ENCODE peak calls at places on chromosomes 13 and 19, in six cellular contexts. L, T, I, O, Y and Z are unnamed samples.

GRCh38 chr19:1361601-1362384 is 21.9 kb upstream of the NDUFS7 start:
- DNase-seq in L (peak), T (no peak), I (no peak), O (no peak), Y (peak), Z (peak)

GRCh38 chr19:13838943-13839192 is 38.1 kb upstream of the NANOS3 start:
- DNase-seq in L (no peak), T (no peak), I (peak), O (no peak), Y (no peak), Z (no peak)

GRCh38 chr13:25192936-25193335 is 20.8 kb upstream of the AMER2 start:
- DNase-seq in L (no peak), T (no peak), I (no peak), O (no peak), Y (no peak), Z (no peak)

GRCh38 chr13:69324109-69324886 is 783.3 kb upstream of the ATXN8OS start:
- DNase-seq in L (peak), T (peak), I (no peak), O (no peak), Y (no peak), Z (peak)

GRCh38 chr13:71046360-71047079 is 820.5 kb downstream of the DACH1 start:
- DNase-seq in L (no peak), T (no peak), I (no peak), O (no peak), Y (no peak), Z (no peak)

GRCh38 chr19:29006057-29006735 is 206.8 kb downstream of the UQCRFS1 start:
- DNase-seq in L (no peak), T (no peak), I (no peak), O (no peak), Y (peak), Z (no peak)

GRCh38 chr19:38148337-38148736 is 75.7 kb downstream of the DPF1 start:
- DNase-seq in L (no peak), T (no peak), I (no peak), O (no peak), Y (no peak), Z (peak)

GRCh38 chr13:71922191-71922590 is 55.2 kb upstream of the DACH1 start:
- DNase-seq in L (no peak), T (no peak), I (no peak), O (no peak), Y (no peak), Z (no peak)

GRCh38 chr13:25468330-25469178 is 96.8 kb downstream of the ATP8A2 start:
- DNase-seq in L (peak), T (peak), I (peak), O (peak), Y (no peak), Z (peak)

GRCh38 chr19:6383188-6383587 is 7.5 kb upstream of the PSPN start:
- DNase-seq in L (no peak), T (no peak), I (no peak), O (no peak), Y (no peak), Z (no peak)

GRCh38 chr19:50392759-50393158 is 8.6 kb downstream of the POLD1 start:
- DNase-seq in L (no peak), T (no peak), I (no peak), O (no peak), Y (no peak), Z (no peak)

GRCh38 chr19:44718441-44719261 is 19.7 kb downstream of the CEACAM16 start:
- DNase-seq in L (peak), T (peak), I (peak), O (no peak), Y (no peak), Z (no peak)

GRCh38 chr13:104008075-104008474 is 941.9 kb upstream of the SLC10A2 start:
- DNase-seq in L (no peak), T (no peak), I (no peak), O (no peak), Y (no peak), Z (no peak)

GRCh38 chr13:112658807-112659206 is 31.0 kb upstream of the ATP11A start:
- DNase-seq in L (no peak), T (no peak), I (peak), O (no peak), Y (no peak), Z (peak)

GRCh38 chr19:50005428-50005827 is 19.7 kb downstream of the VRK3 start:
- DNase-seq in L (no peak), T (no peak), I (no peak), O (no peak), Y (no peak), Z (no peak)

GRCh38 chr19:19385131-19385899 is 20.2 kb upstream of the GATAD2A start:
- DNase-seq in L (peak), T (peak), I (peak), O (peak), Y (peak), Z (peak)

GRCh38 chr19:19387108-19387507 is 18.4 kb upstream of the GATAD2A start:
- DNase-seq in L (no peak), T (no peak), I (no peak), O (no peak), Y (no peak), Z (no peak)

GRCh38 chr19:19386373-19386869 is 19.1 kb upstream of the GATAD2A start:
- DNase-seq in L (no peak), T (no peak), I (no peak), O (no peak), Y (peak), Z (no peak)

GRCh38 chr19:19385900-19386339 is 19.6 kb upstream of the GATAD2A start:
- DNase-seq in L (no peak), T (no peak), I (no peak), O (no peak), Y (no peak), Z (no peak)

DNA sequence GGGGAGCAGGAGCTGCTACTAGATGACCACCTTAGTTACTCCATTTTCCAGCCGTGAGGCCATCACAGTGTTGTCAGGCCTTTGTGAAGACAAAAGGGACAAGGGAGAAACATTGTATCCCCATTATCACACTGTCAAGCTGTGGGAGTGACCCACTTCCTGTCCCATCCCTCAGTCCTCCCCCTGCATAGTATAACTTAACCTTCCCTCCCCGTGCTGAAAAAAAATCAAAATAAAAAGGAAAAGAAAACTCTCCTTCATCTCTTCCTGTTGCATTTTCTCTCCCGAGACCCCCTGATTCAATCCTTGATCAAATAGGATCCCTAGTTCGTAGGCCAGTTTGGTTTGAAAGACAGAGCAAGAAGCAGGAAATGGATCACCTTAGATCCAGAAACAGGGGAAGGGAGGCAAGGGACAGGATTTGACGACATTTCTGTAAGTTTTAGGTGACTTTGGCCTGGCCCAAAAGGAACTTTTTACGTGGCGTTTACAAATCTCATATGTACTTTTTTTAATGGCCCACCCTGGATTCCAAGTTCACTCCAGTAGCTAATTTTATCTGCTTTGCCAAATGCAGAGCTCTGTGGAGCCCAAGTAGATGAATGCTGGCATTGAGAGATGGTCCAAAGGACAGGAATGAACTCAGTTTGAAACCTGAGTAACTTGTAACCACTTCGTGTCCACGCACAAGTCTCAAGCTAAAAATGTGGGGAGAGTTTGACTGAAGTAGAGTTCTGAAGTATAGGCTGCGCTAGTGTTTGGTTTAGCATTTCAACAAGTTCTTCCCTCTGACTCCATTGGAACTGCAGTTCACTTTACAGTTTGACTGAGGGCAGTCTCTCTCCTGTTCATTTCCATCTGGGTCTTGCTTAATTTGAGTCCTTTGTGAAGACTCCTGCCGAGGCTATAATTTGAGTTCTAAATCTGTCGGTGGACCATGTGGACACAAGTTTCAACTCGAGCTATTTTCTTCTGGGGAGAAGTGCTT is 16.6 kb upstream of the GATAD2A start:
- DNase-seq in L (no peak), T (no peak), I (no peak), O (no peak), Y (no peak), Z (peak)
- H3K4me3 ChIP-seq in L (no peak), T (no peak), I (peak), O (no peak), Y (no peak), Z (peak)

DNA sequence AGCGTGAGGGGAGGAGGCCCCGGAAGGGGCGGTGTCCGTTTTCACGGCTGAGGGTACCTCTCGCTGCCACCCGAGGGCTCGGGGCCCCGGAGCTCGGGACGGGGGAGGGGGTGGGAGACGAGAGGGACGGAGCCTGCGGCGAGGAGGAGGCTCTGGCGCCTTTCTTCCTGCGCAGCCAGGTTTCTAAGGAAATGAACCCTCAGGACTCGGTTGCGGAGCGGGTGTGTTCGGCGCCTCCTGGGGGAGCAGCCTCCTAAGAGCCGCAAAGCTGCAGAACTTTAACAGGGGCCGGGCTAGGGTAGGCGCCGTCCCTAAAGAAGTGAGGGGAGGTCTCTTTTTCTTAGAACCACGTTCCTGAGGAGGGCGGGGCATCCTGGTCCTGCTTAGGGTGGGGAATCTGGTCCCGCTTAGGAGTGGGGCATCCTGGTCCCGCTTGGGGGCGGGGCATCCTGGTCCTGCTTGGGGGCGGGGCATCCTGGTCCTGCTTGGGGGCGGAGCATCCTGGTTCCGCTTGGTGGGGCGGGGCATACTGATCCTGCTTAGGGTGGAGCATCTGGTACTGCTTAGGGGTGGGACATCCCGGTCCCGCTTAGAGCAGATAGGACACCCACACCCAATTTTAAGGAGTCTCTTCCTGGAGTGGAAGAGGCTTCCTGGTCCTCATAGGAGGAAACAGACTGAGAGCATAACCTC is 6.2 kb downstream of the SYT5 start:
- DNase-seq in L (peak), T (peak), I (peak), O (peak), Y (peak), Z (peak)
- H3K4me3 ChIP-seq in L (peak), T (peak), I (peak), O (peak), Y (peak), Z (peak)

DNA sequence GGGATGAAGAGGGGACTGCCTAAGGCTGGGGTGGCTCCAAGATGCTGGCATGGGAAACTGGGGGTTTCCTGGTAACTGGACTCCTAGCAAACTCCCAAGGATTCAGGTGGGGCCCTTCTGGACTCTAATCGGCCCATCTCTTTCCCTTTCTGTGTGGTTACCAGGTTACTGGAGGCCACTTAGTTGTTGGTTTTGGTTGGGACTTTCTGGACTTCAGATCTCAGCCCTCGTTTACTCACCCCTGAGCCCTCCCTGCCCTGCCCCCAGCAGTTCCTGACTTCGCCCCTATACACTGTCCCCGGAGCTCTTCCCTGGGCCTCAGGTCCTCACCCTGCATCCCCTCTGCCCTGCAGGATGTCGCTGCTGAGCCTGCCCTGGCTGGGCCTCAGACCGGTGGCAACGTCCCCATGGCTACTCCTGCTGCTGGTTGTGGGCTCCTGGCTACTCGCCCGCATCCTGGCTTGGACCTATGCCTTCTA is 328 bp downstream of the CYP4F12 start:
- DNase-seq in L (no peak), T (no peak), I (no peak), O (peak), Y (no peak), Z (no peak)
- H3K4me3 ChIP-seq in L (no peak), T (no peak), I (no peak), O (no peak), Y (no peak), Z (peak)

GRCh38 chr13:31276386-31276785 is 76.6 kb downstream of the B3GLCT start:
- DNase-seq in L (no peak), T (no peak), I (no peak), O (no peak), Y (no peak), Z (no peak)
- H3K4me3 ChIP-seq in L (no peak), T (no peak), I (no peak), O (no peak), Y (no peak), Z (no peak)

DNA sequence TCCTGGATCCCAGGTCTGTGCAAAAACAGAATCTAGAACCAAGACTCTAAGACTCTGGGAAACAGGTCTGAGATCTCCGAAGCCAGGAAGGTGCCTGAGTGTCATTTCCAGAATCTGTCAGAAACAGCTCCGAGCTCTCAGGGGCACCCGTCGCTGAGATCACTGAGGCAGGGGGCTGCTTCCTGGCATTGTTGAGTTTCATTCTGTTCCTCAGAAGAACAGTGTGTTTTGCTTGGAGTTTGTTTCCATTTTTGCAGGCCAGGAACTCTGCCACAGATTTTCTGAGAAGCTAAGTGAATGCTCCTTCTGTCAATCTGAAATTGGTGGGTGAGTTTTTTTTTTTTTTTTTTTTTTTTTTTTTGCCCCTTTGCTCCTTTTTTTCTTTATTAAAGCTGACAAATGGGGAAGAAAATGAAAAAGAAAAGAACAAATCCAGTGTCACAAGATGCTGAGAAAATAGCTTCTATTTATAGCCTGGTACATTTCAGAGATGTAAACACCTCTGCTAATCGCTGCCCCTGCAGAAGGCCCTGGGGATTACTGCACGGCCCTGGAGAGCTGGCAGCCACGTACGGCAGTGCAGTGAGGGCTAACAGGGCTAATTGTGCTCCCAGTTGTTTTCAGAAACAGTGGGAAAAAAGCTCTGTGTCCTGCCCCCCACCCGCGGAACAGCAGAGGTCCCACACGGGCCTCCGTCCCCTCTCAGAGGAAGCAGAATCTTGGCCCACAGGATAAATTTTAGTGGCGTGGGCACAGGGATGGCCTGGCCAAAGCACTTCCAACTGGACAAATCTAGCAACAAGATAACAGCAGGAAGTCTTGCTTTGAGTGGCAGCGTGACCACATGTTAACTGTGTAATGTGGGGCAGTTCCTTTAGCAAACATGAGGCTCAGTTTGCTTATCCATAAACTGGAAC is 237.6 kb upstream of the IRS2 start:
- DNase-seq in L (peak), T (no peak), I (no peak), O (no peak), Y (no peak), Z (no peak)
- H3K4me3 ChIP-seq in L (no peak), T (no peak), I (no peak), O (no peak), Y (no peak), Z (no peak)

GRCh38 chr19:42400404-42400803 is 10.3 kb upstream of the CNFN start:
- DNase-seq in L (no peak), T (no peak), I (no peak), O (no peak), Y (no peak), Z (no peak)
- H3K4me3 ChIP-seq in L (no peak), T (no peak), I (no peak), O (no peak), Y (no peak), Z (no peak)

GRCh38 chr13:48514776-48515175 is 18.1 kb downstream of the RCBTB2 start:
- DNase-seq in L (no peak), T (no peak), I (no peak), O (no peak), Y (no peak), Z (no peak)
- H3K4me3 ChIP-seq in L (no peak), T (no peak), I (no peak), O (no peak), Y (no peak), Z (no peak)